ENCODE peak calls at places on chromosomes 16 and 17, in four cellular contexts. B is esophagus muscularis mucosa, L is cardiac muscle cell, A is fibroblast of lung. T is an unnamed sample.

GRCh38 chr16:66523861-66524354 is 26.0 kb downstream of the TK2 start:
- DNase-seq in B (no peak), L (no peak), A (no peak), T (no peak)

GRCh38 chr16:4691666-4692412 is 1.5 kb upstream of the NUDT16L1 start:
- DNase-seq in B (no peak), L (no peak), A (no peak), T (no peak)

GRCh38 chr16:3059041-3059722 is 6.3 kb upstream of the IL32 start:
- DNase-seq in B (peak), L (peak), A (peak), T (peak)

GRCh38 chr16:67110136-67110847 is 551 bp downstream of the PHAF1 start:
- DNase-seq in B (no peak), L (peak), A (no peak), T (no peak)

GRCh38 chr17:74222399-74222798 is 9.0 kb downstream of the TTYH2 start:
- DNase-seq in B (no peak), L (no peak), A (no peak), T (no peak)

GRCh38 chr17:41619162-41619933 is 5.0 kb downstream of the KRT17 start:
- DNase-seq in B (no peak), L (no peak), A (no peak), T (no peak)

GRCh38 chr16:85222151-85222863 is 110.0 kb upstream of the CIBAR2 start:
- DNase-seq in B (no peak), L (no peak), A (peak), T (no peak)

GRCh38 chr17:74125160-74125559 is 78.3 kb upstream of the RPL38 start:
- DNase-seq in B (no peak), L (no peak), A (no peak), T (no peak)

GRCh38 chr16:31714899-31715504 is 158.6 kb upstream of the ZNF267 start:
- DNase-seq in B (no peak), L (no peak), A (no peak), T (no peak)

GRCh38 chr16:86834451-86835035 is 256.2 kb downstream of the FOXL1 start:
- DNase-seq in B (no peak), L (peak), A (peak), T (no peak)
- TF ChIP-seq CTCF in B (no peak), L (no peak), A (peak), T (peak)

DNA sequence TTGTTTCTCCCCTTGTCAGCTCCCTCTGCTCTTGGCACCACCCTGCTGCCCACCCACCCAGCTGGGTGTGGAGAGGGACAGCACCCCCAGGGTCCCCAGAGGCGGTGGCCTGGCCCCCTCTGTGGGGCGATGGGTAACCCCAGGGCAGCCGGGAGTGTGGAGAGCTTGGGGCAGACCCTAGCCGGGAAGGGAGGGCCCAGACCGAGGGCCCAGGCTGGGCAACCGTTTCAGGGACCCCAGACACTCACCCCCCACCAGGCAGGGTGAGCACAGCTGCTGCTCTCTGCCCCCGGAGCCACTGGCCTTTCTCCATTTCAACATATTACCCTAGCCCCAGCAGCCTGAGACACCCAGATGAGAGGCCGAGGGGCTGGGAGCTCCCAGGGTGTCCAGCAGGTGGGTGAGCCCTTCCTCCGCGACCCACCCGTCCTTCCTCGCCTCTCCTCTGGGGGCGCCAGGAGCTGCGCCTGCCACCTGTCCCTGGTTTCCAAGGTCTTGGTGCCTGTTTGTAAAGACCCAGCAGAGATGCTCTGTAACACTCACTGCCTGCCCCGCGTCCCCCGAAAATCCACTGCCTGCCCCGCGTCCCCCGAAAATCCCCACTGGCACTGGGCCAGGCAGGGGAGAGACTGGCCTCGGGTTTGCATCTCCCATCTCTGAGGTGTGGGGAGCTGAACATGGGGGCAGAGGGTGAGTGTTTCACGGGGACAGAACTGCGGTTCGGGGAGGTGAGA is 45.4 kb downstream of the BAHCC1 start:
- DNase-seq in B (no peak), L (peak), A (no peak), T (no peak)
- TF ChIP-seq CTCF in B (no peak), L (peak), A (peak), T (peak)

GRCh38 chr17:19651461-19652238 is 3.1 kb downstream of the ALDH3A2 start:
- DNase-seq in B (peak), L (no peak), A (no peak), T (no peak)

GRCh38 chr17:19646788-19647696 is 1.5 kb upstream of the ALDH3A2 start:
- DNase-seq in B (no peak), L (no peak), A (peak), T (no peak)

GRCh38 chr17:19647697-19648474 is 665 bp upstream of the ALDH3A2 start:
- DNase-seq in B (peak), L (peak), A (peak), T (peak)

GRCh38 chr17:19650826-19651225 is 2.3 kb downstream of the ALDH3A2 start:
- DNase-seq in B (no peak), L (no peak), A (peak), T (no peak)

DNA sequence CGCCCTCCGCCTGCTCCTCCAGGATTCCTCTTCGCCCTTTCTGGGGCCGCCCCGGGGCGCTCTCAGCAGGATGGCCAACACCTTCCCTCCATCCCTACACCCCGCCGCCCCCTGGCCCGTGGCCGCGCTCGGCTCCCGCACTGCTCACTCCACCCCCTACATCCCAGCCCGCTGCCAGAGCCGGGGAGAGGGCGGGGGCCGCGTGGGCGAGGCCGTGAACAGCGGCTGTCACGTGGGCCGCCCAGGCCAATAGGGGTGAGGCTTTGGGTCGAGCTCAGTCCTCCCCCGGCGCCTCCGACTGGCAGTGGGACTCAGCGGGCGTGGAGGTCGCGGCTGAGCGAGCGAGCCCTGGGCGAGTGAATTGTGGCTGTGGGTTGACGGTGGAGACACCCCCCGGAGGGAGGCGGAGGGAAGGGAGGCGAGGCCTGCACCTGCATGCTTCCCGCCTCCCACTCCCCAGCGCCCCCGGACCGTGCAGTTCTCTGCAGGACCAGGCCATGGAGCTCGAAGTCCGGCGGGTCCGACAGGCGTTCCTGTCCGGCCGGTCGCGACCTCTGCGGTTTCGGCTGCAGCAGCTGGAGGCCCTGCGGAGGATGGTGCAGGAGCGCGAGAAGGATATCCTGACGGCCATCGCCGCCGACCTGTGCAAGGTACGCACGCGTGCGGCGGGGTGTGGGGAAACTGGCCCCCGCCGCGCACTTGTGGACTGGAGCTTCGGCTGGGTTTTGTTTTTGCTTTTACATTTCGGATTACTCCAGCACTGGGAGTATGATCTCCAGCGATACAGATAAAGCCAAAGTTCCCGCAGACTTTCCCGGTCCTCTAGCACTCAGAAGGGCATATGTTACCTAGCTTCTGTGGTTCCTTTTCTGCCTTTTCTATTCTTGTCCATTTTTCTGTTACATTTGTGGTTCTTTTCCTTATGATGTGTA is at the start of gene ALDH3A2:
- DNase-seq in B (peak), L (peak), A (peak), T (peak)
- TF ChIP-seq CTCF in B (no peak), L (peak), A (peak), T (peak)

GRCh38 chr16:13864689-13865088 is 55.3 kb upstream of the ERCC4 start:
- DNase-seq in B (no peak), L (no peak), A (no peak), T (no peak)

GRCh38 chr16:13863075-13863765 is 56.7 kb upstream of the ERCC4 start:
- DNase-seq in B (no peak), L (no peak), A (no peak), T (no peak)

GRCh38 chr16:13866073-13866472 is 53.9 kb upstream of the ERCC4 start:
- DNase-seq in B (no peak), L (peak), A (peak), T (peak)
- TF ChIP-seq CTCF in B (peak), L (peak), A (peak), T (peak)

GRCh38 chr16:88477631-88478030 is 24.6 kb downstream of the ZFPM1 start:
- DNase-seq in B (no peak), L (no peak), A (no peak), T (no peak)

GRCh38 chr16:88476817-88477397 is 23.8 kb downstream of the ZFPM1 start:
- DNase-seq in B (no peak), L (no peak), A (no peak), T (no peak)

GRCh38 chr16:88478115-88478514 is 25.0 kb downstream of the ZFPM1 start:
- DNase-seq in B (no peak), L (no peak), A (no peak), T (no peak)

GRCh38 chr16:88479795-88480760 is 27.0 kb downstream of the ZFPM1 start:
- DNase-seq in B (no peak), L (no peak), A (no peak), T (no peak)

DNA sequence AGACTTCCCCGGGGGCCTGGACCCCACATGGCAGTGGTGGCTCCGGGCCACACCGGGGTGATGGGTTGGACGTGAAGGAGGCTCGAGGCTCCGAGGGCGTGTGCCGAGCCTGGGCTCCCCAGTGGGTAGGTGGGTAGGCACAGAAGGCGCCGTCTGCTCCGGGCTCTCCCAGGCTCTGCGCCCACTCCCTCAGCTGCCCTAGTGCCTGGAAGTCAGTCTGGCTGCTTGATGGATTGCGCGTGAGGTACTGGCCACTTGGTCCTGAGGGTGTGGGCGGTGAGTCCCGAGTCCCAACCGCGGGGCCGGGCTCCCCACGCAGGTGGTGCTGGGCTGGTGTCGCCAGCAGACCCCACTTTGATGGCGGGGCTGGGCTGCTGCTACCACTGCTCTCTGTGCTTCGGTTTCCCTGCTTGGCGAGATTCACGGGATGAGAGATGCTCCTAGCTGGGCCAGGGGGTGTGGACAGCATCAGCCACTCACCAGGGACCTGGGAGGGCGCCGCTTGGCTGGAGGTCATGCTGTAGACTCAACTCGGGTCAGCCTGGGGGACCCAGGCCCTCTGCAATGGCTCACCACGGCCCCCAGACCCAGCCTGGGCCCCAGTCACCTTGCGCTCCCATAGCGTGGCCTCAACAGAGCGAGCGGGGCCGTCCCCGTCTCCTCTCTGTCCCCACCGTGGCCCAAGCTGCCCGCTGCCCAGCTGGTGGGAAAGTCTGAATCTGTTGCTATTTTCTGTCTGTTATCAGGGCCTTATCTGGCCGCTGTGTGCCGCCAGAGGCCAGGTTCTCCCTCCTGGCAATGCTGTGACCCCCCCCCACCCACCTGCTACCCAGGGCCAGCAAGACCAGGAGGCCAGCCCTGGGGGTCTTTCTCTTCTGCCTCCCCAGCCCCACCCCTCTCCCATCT is 26.1 kb downstream of the ZFPM1 start:
- DNase-seq in B (no peak), L (peak), A (no peak), T (no peak)
- TF ChIP-seq CTCF in B (no peak), L (no peak), A (no peak), T (no peak)

GRCh38 chr16:70454221-70455034 is at the start of gene FCSK:
- DNase-seq in B (no peak), L (peak), A (peak), T (no peak)
- TF ChIP-seq CTCF in B (no peak), L (no peak), A (no peak), T (no peak)

DNA sequence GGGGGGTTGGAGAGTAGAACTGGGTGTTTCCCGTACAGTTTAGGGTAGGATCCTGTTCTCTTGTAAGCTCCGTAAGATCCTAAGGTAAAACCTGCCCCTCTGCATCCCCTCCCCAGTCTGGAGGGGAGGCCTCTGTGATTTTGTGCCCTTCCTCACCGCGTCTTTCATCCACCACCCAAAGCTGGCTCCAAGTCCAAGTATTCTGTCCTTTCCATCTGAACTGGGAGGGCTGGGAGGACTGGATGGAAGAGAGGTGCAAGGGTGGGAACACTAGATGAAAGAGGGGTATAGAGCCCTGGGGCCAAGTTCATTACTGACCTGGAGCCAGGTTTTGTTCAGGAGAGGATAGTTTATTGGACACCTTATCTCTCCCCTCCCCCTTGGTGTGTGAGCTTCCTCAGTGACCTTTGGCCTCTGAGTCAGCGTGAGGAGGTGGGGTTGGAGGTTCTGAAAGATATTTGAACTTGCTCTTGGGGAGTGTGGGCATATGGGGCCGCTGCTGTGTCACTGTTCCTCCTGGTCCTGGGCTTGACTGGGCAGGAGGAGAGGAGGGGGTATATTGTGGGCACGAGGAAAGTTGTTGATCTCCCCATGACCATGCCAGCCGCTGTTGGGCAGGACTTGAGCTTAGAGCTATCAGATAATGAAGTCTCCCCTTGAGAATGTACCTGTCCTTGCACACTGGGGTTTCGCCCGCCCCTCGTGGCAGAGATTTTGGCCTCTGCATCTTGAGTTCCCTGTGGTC is 1.6 kb downstream of the LASP1 start:
- DNase-seq in B (peak), L (peak), A (peak), T (no peak)
- TF ChIP-seq CTCF in B (no peak), L (peak), A (no peak), T (no peak)

DNA sequence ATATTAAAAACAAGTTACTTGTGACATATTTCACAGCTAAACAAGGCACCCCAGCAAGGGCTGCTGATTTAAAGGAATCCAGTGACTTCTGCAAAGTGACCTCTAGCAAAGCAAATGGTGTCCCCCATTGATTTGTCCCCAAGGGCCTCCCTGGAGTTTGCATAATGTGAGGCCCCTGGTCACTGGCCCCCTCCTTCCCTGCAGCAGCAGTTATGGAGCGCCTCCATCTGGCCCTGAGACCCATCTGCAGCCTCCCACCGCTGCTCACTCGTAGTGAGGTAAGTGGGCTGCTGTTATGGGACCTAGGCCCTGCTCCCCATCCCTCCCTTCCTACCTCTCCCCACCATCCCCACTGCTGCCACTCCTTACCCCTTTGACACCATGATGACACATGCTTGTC is 19.6 kb upstream of the EEF2K start:
- DNase-seq in B (no peak), L (no peak), A (no peak), T (no peak)
- TF ChIP-seq CTCF in B (no peak), L (peak), A (no peak), T (no peak)

T was measured in AG09319.